ENCODE peak calls at places on chromosomes 1 and 21, in five cellular contexts. One of them, this sample, is unnamed. For H3K9me3, the result is how much of the 10 kb centered on the place peaks cover.

GRCh38 chr1:58720680-58721079 is 20.8 kb upstream of the MYSM1 start:
- DNase-seq in Peyer's patch: no peak
- DNase-seq in astrocyte: peak
- DNase-seq in CD8-positive, alpha-beta T cell: no peak
- DNase-seq in endodermal cell: no peak
- DNase-seq in this sample: no peak

GRCh38 chr1:178465011-178465410 is 31.8 kb downstream of the CLEC20A start:
- DNase-seq in Peyer's patch: no peak
- DNase-seq in astrocyte: peak
- DNase-seq in CD8-positive, alpha-beta T cell: no peak
- DNase-seq in endodermal cell: no peak
- DNase-seq in this sample: no peak

GRCh38 chr1:24714859-24715520 is 30.3 kb upstream of the CLIC4 start:
- DNase-seq in Peyer's patch: no peak
- DNase-seq in astrocyte: peak
- DNase-seq in CD8-positive, alpha-beta T cell: no peak
- DNase-seq in endodermal cell: no peak
- DNase-seq in this sample: no peak

GRCh38 chr1:12040457-12041051 is 21.3 kb downstream of the MIIP start:
- DNase-seq in Peyer's patch: no peak
- DNase-seq in astrocyte: peak
- DNase-seq in CD8-positive, alpha-beta T cell: no peak
- DNase-seq in endodermal cell: no peak
- DNase-seq in this sample: no peak

GRCh38 chr1:25657786-25658760 is 41.5 kb downstream of the MAN1C1 start:
- DNase-seq in Peyer's patch: no peak
- DNase-seq in astrocyte: no peak
- DNase-seq in CD8-positive, alpha-beta T cell: no peak
- DNase-seq in endodermal cell: peak
- DNase-seq in this sample: no peak

GRCh38 chr1:151892190-151892589 is 17.1 kb downstream of the THEM4 start:
- DNase-seq in Peyer's patch: no peak
- DNase-seq in astrocyte: peak
- DNase-seq in CD8-positive, alpha-beta T cell: no peak
- DNase-seq in endodermal cell: no peak
- DNase-seq in this sample: no peak

GRCh38 chr1:46675549-46676314 is 4.1 kb downstream of the TEX38 start:
- DNase-seq in Peyer's patch: no peak
- DNase-seq in astrocyte: no peak
- DNase-seq in CD8-positive, alpha-beta T cell: no peak
- DNase-seq in endodermal cell: no peak
- DNase-seq in this sample: no peak

GRCh38 chr1:9561429-9561828 is 22.2 kb downstream of the SLC25A33 start:
- DNase-seq in Peyer's patch: no peak
- DNase-seq in astrocyte: peak
- DNase-seq in CD8-positive, alpha-beta T cell: no peak
- DNase-seq in endodermal cell: no peak
- DNase-seq in this sample: no peak

GRCh38 chr1:236016782-236017400 is 48.0 kb downstream of the NID1 start:
- DNase-seq in Peyer's patch: no peak
- DNase-seq in astrocyte: peak
- DNase-seq in CD8-positive, alpha-beta T cell: no peak
- DNase-seq in endodermal cell: no peak
- DNase-seq in this sample: no peak

GRCh38 chr1:33220701-33221384 is 35.4 kb upstream of the ZNF362 start:
- DNase-seq in Peyer's patch: no peak
- DNase-seq in astrocyte: peak
- DNase-seq in CD8-positive, alpha-beta T cell: no peak
- DNase-seq in endodermal cell: peak
- DNase-seq in this sample: no peak

GRCh38 chr1:52359676-52360594 is 6.1 kb downstream of the CC2D1B start:
- DNase-seq in Peyer's patch: no peak
- DNase-seq in astrocyte: no peak
- DNase-seq in CD8-positive, alpha-beta T cell: no peak
- DNase-seq in endodermal cell: no peak
- DNase-seq in this sample: no peak

GRCh38 chr1:165235777-165236285 is 120.7 kb downstream of the LMX1A start:
- DNase-seq in Peyer's patch: no peak
- DNase-seq in astrocyte: no peak
- DNase-seq in CD8-positive, alpha-beta T cell: no peak
- DNase-seq in endodermal cell: peak
- DNase-seq in this sample: no peak

GRCh38 chr1:176533020-176533419 is 70.0 kb downstream of the PAPPA2 start:
- DNase-seq in Peyer's patch: no peak
- DNase-seq in astrocyte: no peak
- DNase-seq in CD8-positive, alpha-beta T cell: no peak
- DNase-seq in endodermal cell: no peak
- DNase-seq in this sample: no peak

GRCh38 chr1:219666242-219666641 is 53.3 kb upstream of the ZC3H11B start:
- DNase-seq in Peyer's patch: no peak
- DNase-seq in astrocyte: peak
- DNase-seq in CD8-positive, alpha-beta T cell: no peak
- DNase-seq in endodermal cell: no peak
- DNase-seq in this sample: no peak

GRCh38 chr1:68448365-68448764 is 1.4 kb downstream of the RPE65 start:
- DNase-seq in Peyer's patch: no peak
- DNase-seq in astrocyte: no peak
- DNase-seq in CD8-positive, alpha-beta T cell: no peak
- DNase-seq in endodermal cell: peak
- DNase-seq in this sample: no peak

GRCh38 chr1:89276690-89277089 is 4.0 kb upstream of the GBP5 start:
- DNase-seq in Peyer's patch: no peak
- DNase-seq in astrocyte: no peak
- DNase-seq in CD8-positive, alpha-beta T cell: no peak
- DNase-seq in endodermal cell: no peak
- DNase-seq in this sample: no peak

GRCh38 chr1:20913242-20913641 is 126.1 kb upstream of the HP1BP3 start:
- DNase-seq in Peyer's patch: no peak
- DNase-seq in astrocyte: no peak
- DNase-seq in CD8-positive, alpha-beta T cell: no peak
- DNase-seq in endodermal cell: no peak
- DNase-seq in this sample: no peak

GRCh38 chr1:178563099-178563820 is 50.4 kb downstream of the TEX35 start:
- DNase-seq in Peyer's patch: no peak
- DNase-seq in astrocyte: no peak
- DNase-seq in CD8-positive, alpha-beta T cell: no peak
- DNase-seq in endodermal cell: peak
- DNase-seq in this sample: no peak

GRCh38 chr1:15685820-15686219 is 1.7 kb downstream of the PLEKHM2 start:
- DNase-seq in Peyer's patch: no peak
- DNase-seq in astrocyte: no peak
- DNase-seq in CD8-positive, alpha-beta T cell: no peak
- DNase-seq in endodermal cell: no peak
- DNase-seq in this sample: no peak

GRCh38 chr21:20856926-20857325 is 141.3 kb upstream of the NCAM2 start:
- DNase-seq in Peyer's patch: no peak
- DNase-seq in astrocyte: no peak
- DNase-seq in CD8-positive, alpha-beta T cell: no peak
- DNase-seq in endodermal cell: peak
- DNase-seq in this sample: peak

GRCh38 chr21:32826317-32827167 is 55.0 kb upstream of the PAXBP1 start:
- DNase-seq in Peyer's patch: no peak
- DNase-seq in astrocyte: peak
- DNase-seq in CD8-positive, alpha-beta T cell: peak
- DNase-seq in endodermal cell: peak
- DNase-seq in this sample: no peak

GRCh38 chr1:63663873-63664272 is 70.7 kb downstream of the PGM1 start:
- DNase-seq in Peyer's patch: no peak
- DNase-seq in astrocyte: peak
- DNase-seq in CD8-positive, alpha-beta T cell: no peak
- DNase-seq in endodermal cell: no peak
- DNase-seq in this sample: no peak

GRCh38 chr1:169204184-169204583 is 97.7 kb downstream of the ATP1B1 start:
- DNase-seq in Peyer's patch: no peak
- DNase-seq in astrocyte: no peak
- DNase-seq in CD8-positive, alpha-beta T cell: no peak
- DNase-seq in endodermal cell: no peak
- DNase-seq in this sample: no peak

GRCh38 chr1:155172732-155173477 is at the start of gene KRTCAP2:
- DNase-seq in Peyer's patch: peak
- DNase-seq in astrocyte: peak
- DNase-seq in CD8-positive, alpha-beta T cell: peak
- DNase-seq in endodermal cell: peak
- DNase-seq in this sample: peak

GRCh38 chr1:162158624-162159271 is 89.3 kb downstream of the NOS1AP start:
- DNase-seq in Peyer's patch: no peak
- DNase-seq in astrocyte: no peak
- DNase-seq in CD8-positive, alpha-beta T cell: no peak
- DNase-seq in endodermal cell: no peak
- DNase-seq in this sample: no peak

GRCh38 chr1:56448937-56449336 is 130.4 kb downstream of the PLPP3 start:
- DNase-seq in Peyer's patch: no peak
- DNase-seq in astrocyte: no peak
- DNase-seq in CD8-positive, alpha-beta T cell: no peak
- DNase-seq in endodermal cell: no peak
- DNase-seq in this sample: no peak

GRCh38 chr1:89894210-89894668 is 73.4 kb downstream of the LRRC8D start:
- DNase-seq in Peyer's patch: no peak
- DNase-seq in astrocyte: peak
- DNase-seq in CD8-positive, alpha-beta T cell: no peak
- DNase-seq in endodermal cell: no peak
- DNase-seq in this sample: no peak

DNA sequence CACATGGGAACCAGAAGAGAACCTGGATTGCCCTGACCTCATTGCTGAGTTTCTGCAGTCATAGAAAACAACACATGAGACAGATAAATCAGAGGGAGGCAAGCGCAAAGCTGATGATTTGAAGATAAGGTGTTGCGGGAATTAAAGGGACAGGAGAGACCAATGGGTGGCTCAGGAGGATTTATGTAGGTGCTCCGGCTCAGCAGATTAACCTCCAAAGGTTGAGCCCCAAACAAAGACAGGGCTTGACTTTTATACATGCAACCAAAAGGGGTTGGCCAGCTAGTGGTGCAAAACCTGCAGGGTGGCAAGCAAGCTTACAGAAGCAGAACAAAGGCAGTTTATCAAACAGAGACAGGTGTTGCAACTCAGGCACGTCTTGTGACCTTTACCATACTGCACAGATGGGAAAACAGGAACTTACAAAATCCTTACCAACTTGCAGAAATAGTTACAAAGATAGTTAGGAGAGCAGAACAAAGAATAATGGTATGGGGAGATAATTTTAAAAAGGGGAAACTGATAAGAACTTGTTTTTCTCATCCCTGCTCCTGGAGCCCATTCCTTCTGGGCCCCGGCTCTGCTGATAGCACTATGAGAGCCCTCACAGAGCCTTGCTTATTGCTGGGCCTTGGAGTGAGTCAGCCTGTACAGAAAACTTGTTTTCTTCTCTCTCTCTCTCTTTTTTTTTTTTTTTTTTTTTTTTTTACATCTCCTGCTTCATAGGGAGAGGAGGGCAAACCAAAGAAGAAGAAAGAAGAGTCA is 93.6 kb downstream of the SNRPE start:
- DNase-seq in Peyer's patch: no peak
- DNase-seq in astrocyte: no peak
- DNase-seq in CD8-positive, alpha-beta T cell: no peak
- DNase-seq in endodermal cell: no peak
- DNase-seq in this sample: no peak
- H3K9me3 ChIP-seq in Peyer's patch: under half
- H3K9me3 ChIP-seq in astrocyte: under half
- H3K9me3 ChIP-seq in CD8-positive, alpha-beta T cell: under half
- H3K9me3 ChIP-seq in endodermal cell: under half
- H3K9me3 ChIP-seq in this sample: under half

GRCh38 chr1:66360285-66360724 is 173.6 kb upstream of the SGIP1 start:
- DNase-seq in Peyer's patch: no peak
- DNase-seq in astrocyte: no peak
- DNase-seq in CD8-positive, alpha-beta T cell: no peak
- DNase-seq in endodermal cell: no peak
- DNase-seq in this sample: no peak
- TF ChIP-seq CTCF in Peyer's patch: no peak
- TF ChIP-seq CTCF in astrocyte: peak
- TF ChIP-seq CTCF in CD8-positive, alpha-beta T cell: peak
- TF ChIP-seq CTCF in endodermal cell: peak
- TF ChIP-seq CTCF in this sample: no peak

DNA sequence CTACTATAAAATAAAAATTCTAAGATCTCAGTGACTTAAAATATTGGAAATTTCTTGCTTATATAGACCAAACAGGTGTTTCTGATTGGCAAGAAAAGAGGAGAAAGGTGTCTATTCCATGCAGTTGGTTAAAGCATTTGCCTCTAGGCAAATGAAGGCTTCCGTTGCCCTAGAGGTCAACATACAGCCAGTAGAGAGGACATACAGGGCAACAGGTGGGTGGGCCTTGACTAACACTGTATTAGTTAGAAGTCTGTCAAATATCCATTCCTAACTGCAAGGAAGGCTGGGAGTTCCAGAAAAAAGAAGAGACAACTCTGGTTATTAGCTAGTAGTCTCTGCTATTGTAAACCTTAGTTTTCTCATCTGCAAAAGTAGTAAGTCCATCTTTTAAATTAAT is 43.0 kb downstream of the TNFSF4 start:
- DNase-seq in Peyer's patch: no peak
- DNase-seq in astrocyte: no peak
- DNase-seq in CD8-positive, alpha-beta T cell: no peak
- DNase-seq in endodermal cell: no peak
- DNase-seq in this sample: no peak
- H3K4me3 ChIP-seq in Peyer's patch: no peak
- H3K4me3 ChIP-seq in astrocyte: no peak
- H3K4me3 ChIP-seq in CD8-positive, alpha-beta T cell: no peak
- H3K4me3 ChIP-seq in endodermal cell: no peak
- H3K4me3 ChIP-seq in this sample: no peak

GRCh38 chr1:107604823-107605222 is 360.2 kb downstream of the VAV3 start:
- DNase-seq in Peyer's patch: no peak
- DNase-seq in astrocyte: no peak
- DNase-seq in CD8-positive, alpha-beta T cell: no peak
- DNase-seq in endodermal cell: no peak
- DNase-seq in this sample: no peak

GRCh38 chr1:107609808-107610207 is 355.2 kb downstream of the VAV3 start:
- DNase-seq in Peyer's patch: no peak
- DNase-seq in astrocyte: no peak
- DNase-seq in CD8-positive, alpha-beta T cell: no peak
- DNase-seq in endodermal cell: no peak
- DNase-seq in this sample: no peak
- H3K9me3 ChIP-seq in Peyer's patch: under half
- H3K9me3 ChIP-seq in astrocyte: under half
- H3K9me3 ChIP-seq in CD8-positive, alpha-beta T cell: under half
- H3K9me3 ChIP-seq in endodermal cell: under half
- H3K9me3 ChIP-seq in this sample: under half

DNA sequence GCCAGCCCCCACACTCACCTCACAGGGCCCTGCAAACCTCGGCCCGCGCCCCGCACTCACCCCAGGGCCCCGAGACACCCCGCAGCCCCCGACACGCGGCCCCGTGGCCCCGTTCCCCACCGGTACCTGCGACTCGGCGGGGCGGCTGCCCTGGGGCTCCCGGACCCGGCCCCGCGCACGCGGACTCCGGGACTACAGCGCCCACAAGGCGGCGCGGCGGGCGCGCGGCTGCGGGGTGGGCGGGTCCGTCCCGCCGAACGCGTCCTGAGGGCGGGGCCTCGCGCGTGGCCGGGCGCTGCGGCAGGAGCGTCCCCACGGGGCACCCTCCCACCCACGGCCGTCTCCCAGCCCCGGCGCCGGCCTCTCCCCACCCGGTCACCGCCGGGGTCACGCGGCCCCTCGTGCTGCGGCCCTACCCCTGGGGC is at the start of gene SLC19A1:
- DNase-seq in Peyer's patch: peak
- DNase-seq in astrocyte: no peak
- DNase-seq in CD8-positive, alpha-beta T cell: peak
- DNase-seq in endodermal cell: peak
- DNase-seq in this sample: peak
- TF ChIP-seq CTCF in Peyer's patch: peak
- TF ChIP-seq CTCF in astrocyte: no peak
- TF ChIP-seq CTCF in CD8-positive, alpha-beta T cell: peak
- TF ChIP-seq CTCF in endodermal cell: peak
- TF ChIP-seq CTCF in this sample: peak

This sample was measured in mucosa of descending colon.